ENCODE peak calls at places on chromosome 2, in eight cellular contexts. E is HCT116, U is glutamatergic neuron, J is AG04450, O is WTC11, Y is RWPE1, B is coronary artery, D is hepatocyte. A is an unnamed sample.

GRCh38 chr2:237295889-237296480 is 118.0 kb downstream of the COL6A3 start:
- DNase-seq in E (no peak), J (no peak), B (no peak), O (no peak), Y (no peak), U (no peak), D (no peak), A (no peak)

GRCh38 chr2:190359896-190360376 is 16.5 kb downstream of the INPP1 start:
- DNase-seq in U (no peak), B (no peak), D (no peak), J (peak; percentile 37), O (no peak), E (no peak), Y (peak; percentile 30), A (peak; percentile 28)

GRCh38 chr2:98771771-98772521 is 41.0 kb upstream of the MGAT4A start:
- DNase-seq in B (no peak), O (no peak), E (no peak), D (no peak), J (no peak), Y (no peak), U (no peak), A (peak; percentile 40)

GRCh38 chr2:119367472-119368099 is 809 bp downstream of the DBI start:
- DNase-seq in Y (peak; percentile 62), D (peak; percentile 76), O (peak; percentile 69), J (no peak), U (peak; percentile 83), B (no peak), E (no peak), A (peak; percentile 72)

GRCh38 chr2:1868683-1869141 is 124.4 kb upstream of the PXDN start:
- DNase-seq in U (peak; percentile 47), D (no peak), B (peak; percentile 50), E (no peak), J (no peak), O (peak; percentile 56), Y (no peak), A (no peak)

GRCh38 chr2:2328847-2329246 is 2.2 kb downstream of the MYT1L start:
- DNase-seq in D (peak; percentile 37), O (peak; percentile 72), J (no peak), Y (no peak), B (no peak), U (no peak), E (no peak), A (peak; percentile 7)

GRCh38 chr2:126886201-126886905 is 12.3 kb upstream of the TEX51 start:
- DNase-seq in E (peak; percentile 42), D (peak; percentile 85), U (peak; percentile 85), J (peak; percentile 1), B (peak; percentile 50), Y (peak; percentile 53), O (peak; percentile 88), A (peak; percentile 83)

GRCh38 chr2:230642966-230643365 is 69.7 kb upstream of the CAB39 start:
- DNase-seq in J (no peak), Y (no peak), O (no peak), U (no peak), D (no peak), B (peak; percentile 58), E (no peak), A (no peak)

GRCh38 chr2:36605273-36605672 is 7.3 kb upstream of the FEZ2 start:
- DNase-seq in O (no peak), J (no peak), U (no peak), D (no peak), Y (no peak), E (no peak), B (no peak), A (no peak)

GRCh38 chr2:220246356-220246755 is 618.9 kb downstream of the SLC4A3 start:
- DNase-seq in J (no peak), O (no peak), U (no peak), E (no peak), D (no peak), B (no peak), Y (no peak), A (no peak)

GRCh38 chr2:128354731-128355470 is 36.2 kb upstream of the HS6ST1 start:
- DNase-seq in Y (no peak), U (no peak), D (no peak), B (peak; percentile 16), E (no peak), O (no peak), J (no peak), A (no peak)

GRCh38 chr2:115290478-115290877 is 848.0 kb downstream of the DPP10 start:
- DNase-seq in D (no peak), E (no peak), O (no peak), U (no peak), J (no peak), B (no peak), Y (no peak), A (no peak)

GRCh38 chr2:30238143-30238800 is 6.9 kb downstream of the LBH start:
- DNase-seq in E (no peak), D (no peak), U (no peak), B (peak; percentile 62), O (no peak), J (no peak), Y (no peak), A (no peak)

GRCh38 chr2:20589975-20590703 is 60.8 kb downstream of the HS1BP3 start:
- DNase-seq in B (peak; percentile 72), J (no peak), Y (no peak), E (no peak), O (no peak), U (peak; percentile 7), D (no peak), A (no peak)

GRCh38 chr2:196737046-196737445 is 62.4 kb downstream of the GTF3C3 start:
- DNase-seq in J (no peak), O (no peak), D (no peak), Y (no peak), B (no peak), U (no peak), E (no peak), A (no peak)
- TF ChIP-seq CTCF in J (no peak), O (no peak), D (no peak), Y (no peak), B (no peak), U (no peak), E (no peak), A (no peak)

GRCh38 chr2:241834853-241835210 is 23.9 kb downstream of the PDCD1 start:
- DNase-seq in B (peak; percentile 21), E (no peak), D (no peak), O (no peak), U (no peak), J (no peak), Y (no peak), A (no peak)
- TF ChIP-seq CTCF in B (no peak), E (no peak), D (no peak), O (no peak), U (no peak), J (no peak), Y (no peak), A (no peak)

DNA sequence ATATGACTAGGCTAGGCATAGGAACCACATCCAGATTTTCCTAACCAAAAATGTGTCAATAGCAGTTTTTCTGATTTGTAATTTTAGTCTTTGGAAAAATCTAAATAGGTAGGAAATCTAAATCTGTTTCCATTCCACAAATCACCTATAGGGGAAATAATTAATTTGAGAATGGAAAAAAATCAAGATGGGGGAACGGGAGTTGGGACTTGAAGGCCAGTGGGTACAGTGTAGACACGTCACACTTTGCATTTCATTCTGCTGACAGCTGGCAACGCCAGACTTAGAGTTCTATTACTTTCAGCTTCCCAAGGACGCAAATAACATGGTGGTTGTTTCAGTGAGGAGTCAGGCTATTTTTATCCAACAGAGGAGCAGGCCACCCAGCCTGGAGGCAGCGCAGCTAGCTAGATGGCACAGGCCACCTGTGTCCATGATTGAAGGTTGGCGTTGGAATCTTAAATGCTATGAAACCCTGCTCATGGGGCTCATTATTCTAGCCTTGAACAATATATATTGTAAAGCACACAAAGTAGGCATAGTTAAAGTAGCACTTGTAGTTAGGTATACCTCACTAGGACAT is 23.4 kb downstream of the HNRNPA3 start:
- DNase-seq in Y (no peak), O (no peak), B (no peak), E (no peak), D (no peak), U (no peak), J (no peak), A (no peak)
- TF ChIP-seq CTCF in Y (no peak), O (no peak), B (no peak), E (no peak), D (no peak), U (peak; percentile 39), J (no peak), A (no peak)

GRCh38 chr2:70603066-70603465 is 49.4 kb upstream of the TGFA start:
- DNase-seq in Y (no peak), B (no peak), E (no peak), D (no peak), U (no peak), O (no peak), J (no peak), A (no peak)
- TF ChIP-seq CTCF in Y (no peak), B (no peak), E (no peak), D (no peak), U (peak; percentile 43), O (no peak), J (no peak), A (no peak)

DNA sequence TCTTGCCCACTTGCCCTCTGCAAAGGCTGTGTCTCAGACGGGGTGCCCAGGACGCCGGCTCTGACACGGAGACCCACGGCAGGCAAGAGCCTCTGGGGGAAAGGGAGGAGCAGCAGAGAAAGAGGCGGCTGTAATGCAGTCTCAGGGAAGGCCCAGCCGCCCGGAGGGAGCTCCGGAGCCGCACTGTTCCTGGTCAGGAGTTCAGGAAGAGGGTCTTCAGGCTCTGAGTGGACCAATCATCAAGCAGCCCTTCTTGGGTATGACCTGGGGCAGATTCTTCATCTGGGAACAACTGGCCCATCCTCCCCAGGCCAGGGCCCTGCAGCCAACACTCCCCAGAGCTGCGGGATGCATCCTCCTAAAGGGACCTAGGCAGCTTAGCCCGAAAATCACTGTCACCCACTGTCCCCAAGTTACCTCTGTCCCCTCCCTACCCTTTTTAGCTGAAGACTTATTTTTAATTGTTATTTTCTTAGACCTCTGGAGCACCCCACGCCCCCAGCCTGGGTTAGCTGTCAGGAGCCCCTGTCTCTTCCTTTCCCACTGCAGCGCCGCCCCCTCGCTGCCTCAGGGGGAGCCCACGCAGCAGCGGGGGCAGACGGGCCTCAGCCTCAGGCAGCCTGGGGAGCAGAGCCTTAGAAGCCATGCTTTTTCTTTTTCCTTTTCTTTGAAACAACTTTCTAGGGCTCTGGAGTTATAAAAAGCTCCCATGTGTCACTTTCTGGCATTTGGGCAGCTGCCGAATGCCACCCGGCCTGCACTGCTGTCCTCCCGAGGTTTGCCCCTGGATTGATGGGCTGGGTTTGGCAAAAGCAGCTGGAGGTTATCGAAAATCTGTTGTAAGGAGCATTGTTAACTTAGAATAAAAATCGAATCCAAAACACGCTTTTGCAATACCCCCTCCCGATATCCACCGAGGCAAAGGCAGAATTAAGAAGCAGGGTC is 644 bp upstream of the NEU2 start:
- DNase-seq in J (no peak), E (no peak), D (no peak), U (no peak), B (peak; percentile 55), Y (no peak), O (no peak), A (no peak)
- TF ChIP-seq CTCF in J (no peak), E (no peak), D (no peak), U (no peak), B (no peak), Y (no peak), O (no peak), A (no peak)